ENCODE peak calls at places on chromosomes 6 and 20, in six cellular contexts. U is neural crest cell; L is CD4-positive, alpha-beta T cell; R is H9; J is mesothelial cell of epicardium; H is upper lobe of right lung. N is an unnamed sample.

GRCh38 chr6:156396068-156396771 is 381.0 kb upstream of the ARID1B start:
- DNase-seq in U (no peak), L (peak), R (no peak), J (no peak), H (no peak), N (no peak)

GRCh38 chr6:160945516-160946177 is 45.9 kb upstream of the MAP3K4 start:
- DNase-seq in U (no peak), L (no peak), R (no peak), J (no peak), H (no peak), N (no peak)

GRCh38 chr20:62818592-62819493 is 2.0 kb downstream of the COL9A3 start:
- DNase-seq in U (peak), L (no peak), R (no peak), J (no peak), H (no peak), N (no peak)

GRCh38 chr6:24358219-24358821 is 461 bp upstream of the DCDC2 start:
- DNase-seq in U (no peak), L (no peak), R (no peak), J (no peak), H (no peak), N (no peak)

GRCh38 chr6:100479180-100480035 is 14.7 kb upstream of the SIM1 start:
- DNase-seq in U (no peak), L (no peak), R (no peak), J (no peak), H (no peak), N (no peak)

GRCh38 chr20:17969276-17969883 is 562 bp downstream of the MGME1 start:
- DNase-seq in U (no peak), L (peak), R (no peak), J (no peak), H (no peak), N (no peak)

GRCh38 chr6:131766631-131767030 is 41.2 kb upstream of the ENPP1 start:
- DNase-seq in U (no peak), L (no peak), R (no peak), J (no peak), H (no peak), N (no peak)

GRCh38 chr6:33312361-33313104 is 1.3 kb downstream of the TAPBP start:
- DNase-seq in U (no peak), L (peak), R (peak), J (no peak), H (peak), N (peak)

GRCh38 chr6:107956586-107957164 is 1.3 kb downstream of the SEC63 start:
- DNase-seq in U (no peak), L (no peak), R (no peak), J (no peak), H (no peak), N (no peak)

GRCh38 chr6:29723666-29724588 is 693 bp downstream of the HLA-F start:
- DNase-seq in U (no peak), L (peak), R (peak), J (no peak), H (peak), N (no peak)

GRCh38 chr6:7108196-7108963 is 619 bp downstream of the RREB1 start:
- DNase-seq in U (peak), L (peak), R (peak), J (peak), H (peak), N (no peak)

DNA sequence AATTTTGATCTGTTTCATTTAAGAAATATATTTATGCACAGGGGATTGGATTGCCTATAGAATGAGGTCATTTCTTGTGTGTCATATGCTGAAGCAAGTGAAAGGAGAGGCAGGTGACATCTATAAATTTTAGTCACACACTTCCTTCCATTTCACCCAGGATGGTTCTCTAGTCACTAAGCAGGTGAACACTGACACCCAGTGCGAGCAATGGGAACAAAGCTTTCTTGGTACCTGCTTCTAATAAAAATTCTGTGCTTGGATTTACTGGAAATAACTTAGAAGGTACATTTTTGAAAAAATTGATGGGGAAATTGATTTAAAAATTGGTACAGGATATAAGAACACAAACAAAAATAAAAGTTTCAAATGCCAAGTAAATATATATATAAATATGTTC is 66.9 kb upstream of the MC3R start:
- DNase-seq in U (no peak), L (no peak), R (no peak), J (no peak), H (no peak), N (no peak)
- TF ChIP-seq CTCF in U (no peak), L (no peak), R (no peak), J (no peak), H (peak), N (no peak)

GRCh38 chr20:53676987-53677386 is 83.3 kb upstream of the ZNF217 start:
- DNase-seq in U (no peak), L (no peak), R (no peak), J (no peak), H (no peak), N (no peak)

GRCh38 chr20:53677447-53678314 is 84.0 kb upstream of the ZNF217 start:
- DNase-seq in U (peak), L (no peak), R (peak), J (no peak), H (peak), N (no peak)

GRCh38 chr20:53678315-53678989 is 84.8 kb upstream of the ZNF217 start:
- DNase-seq in U (no peak), L (no peak), R (no peak), J (no peak), H (no peak), N (no peak)

GRCh38 chr20:53679597-53680309 is 86.1 kb upstream of the ZNF217 start:
- DNase-seq in U (peak), L (no peak), R (no peak), J (no peak), H (no peak), N (no peak)

DNA sequence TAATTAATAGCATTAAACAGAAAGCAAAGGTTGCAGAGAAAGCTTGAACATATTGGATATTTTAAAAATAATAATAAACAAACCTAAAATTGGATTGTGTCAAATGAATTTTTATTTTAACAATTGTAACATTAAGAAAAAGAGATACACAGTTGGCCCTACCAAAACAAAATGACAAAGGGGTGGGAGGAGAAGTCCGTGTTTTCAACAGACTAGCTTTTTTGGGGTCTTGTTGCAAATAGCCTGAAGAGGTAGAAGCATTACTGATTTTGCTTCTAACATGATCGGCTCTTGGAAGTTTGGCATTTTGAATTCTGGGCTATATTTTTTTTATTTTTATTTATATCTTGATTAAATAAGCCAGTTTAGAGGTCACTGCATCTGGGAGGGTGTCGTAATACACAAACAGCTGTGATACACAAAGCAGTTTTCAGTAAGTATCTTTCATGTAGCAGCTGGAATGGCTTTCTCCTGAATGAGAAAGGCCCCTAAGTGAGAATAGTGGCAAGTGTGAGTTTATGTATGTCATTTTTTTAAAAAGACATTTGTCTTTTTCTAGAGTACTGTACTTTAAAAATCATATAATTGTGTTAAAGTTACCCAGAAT is 85.5 kb upstream of the ZNF217 start:
- DNase-seq in U (no peak), L (no peak), R (no peak), J (no peak), H (no peak), N (no peak)
- TF ChIP-seq CTCF in U (no peak), L (no peak), R (no peak), J (no peak), H (no peak), N (no peak)

GRCh38 chr6:1400126-1400850 is 10.9 kb downstream of the FOXF2 start:
- DNase-seq in U (no peak), L (no peak), R (no peak), J (no peak), H (no peak), N (no peak)
- TF ChIP-seq CTCF in U (no peak), L (no peak), R (no peak), J (no peak), H (no peak), N (no peak)

DNA sequence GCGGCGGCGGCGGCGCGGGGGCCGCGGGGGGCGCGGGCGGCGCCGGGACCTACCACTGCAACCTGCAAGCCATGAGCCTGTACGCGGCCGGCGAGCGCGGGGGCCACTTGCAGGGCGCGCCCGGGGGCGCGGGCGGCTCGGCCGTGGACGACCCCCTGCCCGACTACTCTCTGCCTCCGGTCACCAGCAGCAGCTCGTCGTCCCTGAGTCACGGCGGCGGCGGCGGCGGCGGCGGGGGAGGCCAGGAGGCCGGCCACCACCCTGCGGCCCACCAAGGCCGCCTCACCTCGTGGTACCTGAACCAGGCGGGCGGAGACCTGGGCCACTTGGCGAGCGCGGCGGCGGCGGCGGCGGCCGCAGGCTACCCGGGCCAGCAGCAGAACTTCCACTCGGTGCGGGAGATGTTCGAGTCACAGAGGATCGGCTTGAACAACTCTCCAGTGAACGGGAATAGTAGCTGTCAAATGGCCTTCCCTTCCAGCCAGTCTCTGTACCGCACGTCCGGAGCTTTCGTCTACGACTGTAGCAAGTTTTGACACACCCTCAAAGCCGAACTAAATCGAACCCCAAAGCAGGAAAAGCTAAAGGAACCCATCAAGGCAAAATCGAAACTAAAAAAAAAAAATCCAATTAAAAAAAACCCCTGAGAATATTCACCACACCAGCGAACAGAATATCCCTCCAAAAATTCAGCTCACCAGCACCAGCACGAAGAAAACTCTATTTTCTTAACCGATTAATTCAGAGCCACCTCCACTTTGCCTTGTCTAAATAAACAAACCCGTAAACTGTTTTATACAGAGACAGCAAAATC is 2.1 kb downstream of the FOXC1 start:
- DNase-seq in U (no peak), L (no peak), R (peak), J (no peak), H (no peak), N (no peak)
- TF ChIP-seq CTCF in U (no peak), L (no peak), R (no peak), J (no peak), H (no peak), N (no peak)

DNA sequence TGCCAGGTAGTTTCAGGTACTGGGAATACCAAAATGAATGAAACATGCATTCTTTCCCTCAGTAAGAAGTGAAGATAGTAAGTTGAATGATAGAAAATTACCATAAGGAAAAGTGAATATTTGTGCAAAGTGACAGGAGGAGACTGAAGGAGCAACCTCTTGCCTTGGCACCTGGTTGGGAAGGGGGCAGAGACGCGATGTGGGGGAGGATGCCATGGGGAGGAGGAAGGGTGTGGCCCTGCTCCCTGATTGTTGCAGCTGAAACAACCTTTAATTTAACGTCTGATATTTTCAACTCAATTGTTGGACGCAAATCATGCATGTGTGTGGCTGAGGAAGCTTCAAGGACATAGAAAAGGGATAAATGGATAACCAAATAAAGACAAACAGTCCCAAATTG is 72.1 kb upstream of the ENPP5 start:
- DNase-seq in U (no peak), L (no peak), R (no peak), J (no peak), H (no peak), N (no peak)
- TF ChIP-seq CTCF in U (no peak), L (no peak), R (no peak), J (no peak), H (no peak), N (no peak)

DNA sequence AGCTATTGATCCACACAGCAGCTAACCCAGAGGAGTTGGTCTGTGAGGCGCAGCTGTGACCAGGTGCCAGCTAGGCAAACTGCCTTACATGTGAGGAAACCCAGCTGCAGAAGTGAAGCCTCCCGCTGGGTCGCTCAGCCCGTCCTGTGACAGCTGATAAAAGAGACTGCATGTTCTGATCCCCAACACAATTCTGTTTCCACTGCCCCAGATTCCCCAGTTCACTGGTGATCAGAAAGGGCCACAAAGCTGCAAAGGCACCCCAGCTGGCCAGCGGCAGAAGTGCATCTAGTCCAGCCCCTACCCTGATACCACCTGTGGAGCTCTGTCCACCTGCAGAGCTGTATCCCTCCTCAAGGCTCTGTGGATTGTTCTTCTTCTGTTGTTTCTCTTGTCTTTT is 64.5 kb downstream of the CTNNBL1 start:
- DNase-seq in U (no peak), L (no peak), R (peak), J (no peak), H (no peak), N (no peak)
- TF ChIP-seq CTCF in U (no peak), L (no peak), R (peak), J (no peak), H (no peak), N (no peak)

GRCh38 chr6:88494401-88495140 is 328.4 kb upstream of the CNR1 start:
- DNase-seq in U (no peak), L (no peak), R (no peak), J (no peak), H (no peak), N (no peak)

GRCh38 chr6:88493717-88494116 is 327.6 kb upstream of the CNR1 start:
- DNase-seq in U (no peak), L (no peak), R (no peak), J (no peak), H (no peak), N (no peak)

GRCh38 chr6:88491266-88491665 is 325.1 kb upstream of the CNR1 start:
- DNase-seq in U (no peak), L (no peak), R (no peak), J (no peak), H (no peak), N (no peak)

GRCh38 chr6:88492241-88492640 is 326.1 kb upstream of the CNR1 start:
- DNase-seq in U (no peak), L (no peak), R (no peak), J (no peak), H (no peak), N (no peak)

DNA sequence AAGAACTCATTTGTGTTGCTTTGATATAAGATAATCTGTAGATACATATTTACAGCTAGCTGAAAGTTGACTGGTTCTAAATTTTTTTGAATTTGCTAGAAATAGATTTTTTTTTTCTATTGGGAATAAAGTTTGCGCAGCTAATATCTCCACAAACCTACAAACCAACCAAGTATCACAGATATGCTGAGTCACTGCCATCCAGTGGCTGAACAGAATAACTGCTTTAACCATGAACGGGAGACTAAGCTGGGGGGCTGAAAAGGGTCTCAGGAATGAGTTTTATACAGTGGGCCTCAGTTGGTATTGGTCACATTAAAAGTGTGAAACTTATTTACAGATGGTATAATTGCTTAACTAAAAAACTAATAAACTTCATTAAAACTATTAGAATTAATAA is 326.7 kb upstream of the CNR1 start:
- DNase-seq in U (no peak), L (no peak), R (no peak), J (no peak), H (no peak), N (no peak)
- TF ChIP-seq CTCF in U (peak), L (no peak), R (peak), J (no peak), H (peak), N (peak)